ENCODE peak calls at places on chromosomes 7 and 10, in five cellular contexts. P, G, Y, U and O are unnamed samples.

GRCh38 chr7:27640914-27641570 is 21.6 kb downstream of the HIBADH start:
- DNase-seq in U (peak), G (no peak), Y (no peak), P (no peak), O (no peak)

GRCh38 chr10:84059526-84059925 is 79.8 kb upstream of the GHITM start:
- DNase-seq in P (no peak), U (no peak), G (no peak), Y (no peak), O (no peak)

GRCh38 chr7:158858592-158859503 is 2.5 kb downstream of the DYNC2I1 start:
- DNase-seq in G (no peak), P (peak), U (no peak), Y (no peak), O (no peak)

GRCh38 chr10:96470108-96470743 is 43.5 kb downstream of the TLL2 start:
- DNase-seq in G (peak), P (peak), U (peak), Y (no peak), O (peak)

GRCh38 chr7:151699147-151699546 is 177.8 kb downstream of the PRKAG2 start:
- DNase-seq in U (peak), Y (peak), G (no peak), P (no peak), O (no peak)

GRCh38 chr7:85328599-85328998 is 141.7 kb upstream of the SEMA3D start:
- DNase-seq in Y (peak), G (no peak), P (no peak), U (no peak), O (peak)

GRCh38 chr7:159035571-159036073 is 109.0 kb downstream of the VIPR2 start:
- DNase-seq in Y (no peak), G (no peak), U (no peak), P (no peak), O (no peak)

GRCh38 chr7:123643495-123644428 is 11.9 kb upstream of the LMOD2 start:
- DNase-seq in Y (peak), P (peak), G (peak), U (peak), O (peak)

GRCh38 chr7:41592226-41592625 is 110.7 kb downstream of the INHBA start:
- DNase-seq in G (no peak), Y (no peak), U (no peak), P (no peak), O (no peak)

GRCh38 chr7:794671-795329 is 37.5 kb upstream of the SUN1 start:
- DNase-seq in Y (no peak), U (no peak), P (no peak), G (no peak), O (no peak)

GRCh38 chr10:118108194-118109026 is 61.7 kb upstream of the RAB11FIP2 start:
- DNase-seq in G (peak), P (peak), U (peak), Y (no peak), O (no peak)

GRCh38 chr10:3935933-3936359 is 150.9 kb upstream of the KLF6 start:
- DNase-seq in G (peak), P (no peak), Y (no peak), U (peak), O (peak)

GRCh38 chr7:601573-602340 is 82.1 kb upstream of the PDGFA start:
- DNase-seq in P (no peak), Y (no peak), U (peak), G (no peak), O (no peak)

GRCh38 chr10:60914676-60915075 is 29.3 kb downstream of the RHOBTB1 start:
- DNase-seq in G (no peak), U (peak), Y (peak), P (no peak), O (no peak)

GRCh38 chr10:11179231-11180105 is 161.8 kb downstream of the CELF2 start:
- DNase-seq in Y (no peak), U (no peak), P (no peak), G (no peak), O (no peak)

GRCh38 chr10:58013406-58013805 is 254.3 kb downstream of the IPMK start:
- DNase-seq in G (no peak), Y (no peak), U (peak), P (no peak), O (no peak)

GRCh38 chr10:80523776-80524175 is 13.9 kb upstream of the SH2D4B start:
- DNase-seq in Y (no peak), P (no peak), U (no peak), G (no peak), O (no peak)

GRCh38 chr10:63286754-63287264 is 153.7 kb downstream of the NRBF2 start:
- DNase-seq in P (no peak), Y (no peak), G (no peak), U (no peak), O (no peak)

GRCh38 chr7:116449950-116450349 is 49.6 kb upstream of the CAV2 start:
- DNase-seq in Y (no peak), G (no peak), U (peak), P (no peak), O (no peak)

GRCh38 chr10:61628199-61628874 is 34.4 kb upstream of the CABCOCO1 start:
- DNase-seq in P (no peak), U (peak), G (no peak), Y (peak), O (no peak)

GRCh38 chr10:132924046-132924952 is 18.1 kb downstream of the CFAP46 start:
- DNase-seq in Y (no peak), P (no peak), G (no peak), U (no peak), O (no peak)

GRCh38 chr7:155774947-155775346 is 37.3 kb downstream of the SHH start:
- DNase-seq in Y (no peak), G (no peak), U (no peak), P (no peak), O (no peak)

GRCh38 chr10:1670541-1671365 is 66.6 kb downstream of the ADARB2 start:
- DNase-seq in G (no peak), Y (no peak), P (no peak), U (no peak), O (no peak)

GRCh38 chr7:121099572-121099971 is 111.1 kb downstream of the CPED1 start:
- DNase-seq in Y (no peak), P (peak), G (no peak), U (no peak), O (no peak)

GRCh38 chr7:143299840-143300239 is 11.7 kb downstream of the CASP2 start:
- DNase-seq in G (peak), Y (no peak), P (peak), U (peak), O (no peak)

GRCh38 chr10:29535012-29535777 is 99.6 kb downstream of the SVIL start:
- DNase-seq in U (peak), Y (peak), G (peak), P (peak), O (no peak)

GRCh38 chr10:103666109-103666508 is 172.6 kb downstream of the NEURL1 start:
- DNase-seq in G (no peak), P (no peak), Y (no peak), U (peak), O (no peak)

GRCh38 chr10:99345350-99345749 is 16.2 kb downstream of the CNNM1 start:
- DNase-seq in U (peak), P (no peak), G (no peak), Y (peak), O (no peak)

GRCh38 chr10:75922435-75922834 is 491.0 kb downstream of the LRMDA start:
- DNase-seq in U (peak), G (no peak), Y (no peak), P (no peak), O (no peak)
- TF ChIP-seq CTCF in U (peak), G (peak), Y (peak), P (peak), O (peak)

GRCh38 chr7:15561840-15562239 is at the start of gene AGMO:
- DNase-seq in U (no peak), Y (no peak), G (peak), P (peak), O (no peak)
- TF ChIP-seq CTCF in U (no peak), Y (no peak), G (no peak), P (no peak), O (no peak)

GRCh38 chr7:157097569-157097968 is 41.2 kb upstream of the UBE3C start:
- DNase-seq in U (no peak), P (no peak), Y (no peak), G (no peak), O (no peak)
- TF ChIP-seq CTCF in U (no peak), P (no peak), Y (no peak), G (no peak), O (no peak)

DNA sequence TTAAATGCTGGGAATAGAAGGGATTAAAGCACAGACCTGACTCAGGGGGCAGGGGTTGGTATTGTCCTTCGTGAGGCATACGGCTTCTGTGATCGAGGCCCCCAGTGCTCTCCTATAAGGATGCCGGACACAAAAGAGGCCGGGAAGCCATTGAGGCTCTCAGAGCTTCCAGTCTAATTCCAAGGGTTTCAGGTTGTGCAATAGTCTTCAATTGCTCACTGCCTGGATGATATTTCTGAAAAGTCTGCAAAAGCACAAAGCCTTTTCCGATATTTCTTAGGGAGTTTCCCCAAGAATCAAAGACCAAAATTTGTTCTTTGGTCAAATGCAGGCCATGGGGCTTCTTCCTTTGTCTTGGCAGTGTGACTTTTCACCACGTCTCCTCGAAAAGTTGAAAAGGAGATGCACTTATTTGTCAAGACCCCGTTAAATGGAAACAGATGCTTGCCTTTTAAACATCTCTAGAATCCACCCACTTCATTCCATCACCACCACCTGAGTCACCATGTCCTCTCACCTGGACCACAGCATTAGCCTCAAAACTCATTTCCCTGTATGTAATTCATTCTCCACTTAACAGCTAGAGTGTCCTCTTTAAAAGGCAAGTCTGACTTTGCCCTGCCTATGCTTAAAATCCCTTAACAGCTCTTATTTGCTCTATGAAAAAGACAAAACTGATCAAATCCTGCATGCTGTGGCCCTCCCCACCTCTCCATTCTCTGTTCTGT is 134.8 kb upstream of the NAMPT start:
- DNase-seq in U (peak), Y (no peak), P (no peak), G (no peak), O (no peak)
- TF ChIP-seq CTCF in U (no peak), Y (no peak), P (no peak), G (no peak), O (no peak)

DNA sequence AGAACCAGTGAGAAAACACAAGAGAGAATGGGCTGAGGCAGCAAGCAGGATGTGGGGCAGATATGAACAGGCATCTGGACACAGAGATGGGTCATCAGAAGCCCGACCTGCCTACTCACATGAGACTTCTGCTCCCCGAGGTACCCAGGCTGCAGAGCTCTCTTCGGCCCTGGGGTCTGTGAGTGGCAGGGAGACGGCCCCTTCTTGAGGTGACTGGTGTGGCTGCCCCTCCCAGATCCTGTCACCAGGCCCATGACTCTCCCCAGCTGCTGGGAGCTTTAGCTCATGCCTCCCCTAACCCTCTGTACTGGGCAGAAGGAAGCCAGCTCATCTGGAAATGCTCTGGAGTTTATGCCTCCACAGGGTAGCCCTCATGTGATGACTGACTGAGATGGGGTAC is 157.6 kb upstream of the PCBD1 start:
- DNase-seq in P (no peak), G (no peak), U (no peak), Y (no peak), O (no peak)
- TF ChIP-seq CTCF in P (no peak), G (no peak), U (no peak), Y (no peak), O (no peak)

GRCh38 chr7:22712999-22713398 is 14.0 kb upstream of the IL6 start:
- DNase-seq in P (no peak), G (no peak), Y (no peak), U (no peak), O (no peak)

GRCh38 chr7:22713463-22713862 is 13.5 kb upstream of the IL6 start:
- DNase-seq in Y (no peak), P (no peak), G (no peak), U (no peak), O (no peak)

DNA sequence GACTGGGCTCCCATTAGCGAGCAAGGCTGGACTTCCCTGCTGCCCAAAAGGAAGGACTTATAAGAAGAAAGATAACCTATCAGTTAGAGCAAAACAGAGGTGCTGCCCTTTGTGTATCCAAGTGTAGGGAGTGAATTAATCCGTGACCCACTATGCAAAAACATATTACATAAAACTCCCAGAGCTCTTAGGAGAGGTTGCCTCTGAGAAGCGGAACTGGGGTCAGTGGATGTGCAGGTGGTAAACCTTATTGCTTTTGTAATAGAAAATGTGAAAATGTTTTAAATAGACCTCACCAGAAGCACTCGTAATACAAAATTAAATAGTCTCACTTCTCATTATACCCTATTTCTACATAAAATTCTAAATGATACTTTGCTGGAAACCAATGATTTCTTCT is 17.1 kb upstream of the IL6 start:
- DNase-seq in G (no peak), Y (no peak), U (no peak), P (no peak), O (no peak)
- TF ChIP-seq CTCF in G (no peak), Y (no peak), U (no peak), P (no peak), O (no peak)

GRCh38 chr7:129741743-129742213 is 130.3 kb downstream of the NRF1 start:
- DNase-seq in U (no peak), P (peak), Y (no peak), G (peak), O (peak)
- TF ChIP-seq CTCF in U (no peak), P (no peak), Y (no peak), G (no peak), O (no peak)

GRCh38 chr10:72098301-72099053 is 10.1 kb upstream of the SPOCK2 start:
- DNase-seq in Y (no peak), U (no peak), G (peak), P (no peak), O (no peak)

GRCh38 chr10:72095195-72095594 is 6.8 kb upstream of the SPOCK2 start:
- DNase-seq in U (no peak), P (no peak), Y (no peak), G (no peak), O (no peak)

GRCh38 chr10:72094574-72094973 is 6.2 kb upstream of the SPOCK2 start:
- DNase-seq in P (no peak), U (no peak), G (no peak), Y (no peak), O (no peak)

GRCh38 chr10:72097448-72098300 is 9.3 kb upstream of the SPOCK2 start:
- DNase-seq in G (peak), U (peak), P (no peak), Y (peak), O (peak)

GRCh38 chr10:72096115-72097000 is 8.0 kb upstream of the SPOCK2 start:
- DNase-seq in Y (no peak), P (peak), U (peak), G (peak), O (peak)
- TF ChIP-seq CTCF in Y (no peak), P (no peak), U (peak), G (no peak), O (peak)